ENCODE peak calls at places on chromosomes 13 and 19, in nine cellular contexts. I, S, G, X, U, N, D, W and K are unnamed samples.
A peak's percentile ranks its signal among the peaks of the same experiment; 100 is the strongest.

GRCh38 chr13:76773695-76774094 is 112.5 kb downstream of the KCTD12 start:
- ATAC-seq in I (no peak), S (no peak), G (no peak), X (no peak), U (no peak), N (no peak), D (no peak), W (no peak), K (no peak)

GRCh38 chr19:1974381-1975066 is 33.6 kb downstream of the CSNK1G2 start:
- ATAC-seq in I (no peak), S (no peak), G (no peak), X (no peak), U (no peak), N (no peak), D (no peak), W (no peak), K (no peak)

GRCh38 chr13:36796052-36796451 is 23.0 kb upstream of the RFXAP start:
- ATAC-seq in I (no peak), S (no peak), G (no peak), X (no peak), U (no peak), N (no peak), D (no peak), W (no peak), K (no peak)

GRCh38 chr19:7480975-7481265 is 7.9 kb downstream of the PEX11G start:
- ATAC-seq in I (peak; percentile 41), S (no peak), G (peak; percentile 62), X (peak; percentile 28), U (no peak), N (no peak), D (no peak), W (no peak), K (peak; percentile 26)

GRCh38 chr19:39845172-39845571 is 1.0 kb downstream of the FBL start:
- ATAC-seq in I (no peak), S (no peak), G (no peak), X (no peak), U (no peak), N (no peak), D (no peak), W (no peak), K (no peak)

GRCh38 chr19:21314676-21315075 is 14.5 kb downstream of the ZNF708 start:
- ATAC-seq in I (peak; percentile 15), S (no peak), G (no peak), X (peak; percentile 45), U (peak; percentile 9), N (no peak), D (no peak), W (no peak), K (no peak)

GRCh38 chr19:17834350-17835181 is 13.2 kb downstream of the JAK3 start:
- ATAC-seq in I (no peak), S (no peak), G (no peak), X (no peak), U (no peak), N (peak; percentile 31), D (no peak), W (no peak), K (no peak)

GRCh38 chr19:51076602-51077213 is 6.0 kb downstream of the KLK14 start:
- ATAC-seq in I (no peak), S (no peak), G (no peak), X (no peak), U (no peak), N (no peak), D (no peak), W (no peak), K (no peak)

GRCh38 chr13:50244355-50244912 is 229.2 kb downstream of the KCNRG start:
- ATAC-seq in I (no peak), S (no peak), G (no peak), X (no peak), U (no peak), N (no peak), D (no peak), W (no peak), K (no peak)

GRCh38 chr19:23882493-23882892 is 32.2 kb upstream of the ZNF726 start:
- ATAC-seq in I (no peak), S (no peak), G (no peak), X (no peak), U (no peak), N (no peak), D (no peak), W (no peak), K (no peak)

GRCh38 chr13:32381539-32381938 is 46.4 kb downstream of the N4BP2L1 start:
- ATAC-seq in I (peak; percentile 70), S (no peak), G (peak; percentile 46), X (peak; percentile 59), U (no peak), N (peak; percentile 73), D (peak; percentile 37), W (peak; percentile 56), K (no peak)

GRCh38 chr19:34330116-34330515 is 34.9 kb upstream of the GPI start:
- ATAC-seq in I (no peak), S (no peak), G (no peak), X (no peak), U (no peak), N (no peak), D (no peak), W (no peak), K (no peak)

GRCh38 chr19:42466521-42467436 is 24.0 kb upstream of the CXCL17 start:
- ATAC-seq in I (peak; percentile 36), S (no peak), G (no peak), X (peak; percentile 18), U (no peak), N (no peak), D (no peak), W (no peak), K (no peak)

GRCh38 chr13:109569938-109570711 is 216.3 kb downstream of the IRS2 start:
- ATAC-seq in I (no peak), S (peak; percentile 66), G (no peak), X (no peak), U (peak; percentile 71), N (peak; percentile 76), D (no peak), W (peak; percentile 85), K (no peak)

GRCh38 chr19:17671906-17672305 is 16.2 kb downstream of the UNC13A start:
- ATAC-seq in I (no peak), S (no peak), G (no peak), X (no peak), U (peak; percentile 53), N (no peak), D (no peak), W (no peak), K (no peak)

GRCh38 chr19:49409441-49410029 is 13.7 kb downstream of the PTH2 start:
- ATAC-seq in I (no peak), S (peak; percentile 27), G (peak; percentile 56), X (no peak), U (peak; percentile 44), N (peak; percentile 53), D (peak; percentile 83), W (peak; percentile 61), K (no peak)

GRCh38 chr19:46015080-46015960 is 7.5 kb downstream of the PGLYRP1 start:
- ATAC-seq in I (peak; percentile 65), S (peak; percentile 61), G (peak; percentile 89), X (peak; percentile 86), U (peak; percentile 70), N (peak; percentile 53), D (peak; percentile 66), W (peak; percentile 77), K (peak; percentile 44)

GRCh38 chr19:13887039-13887438 is 10.1 kb downstream of the NANOS3 start:
- ATAC-seq in I (no peak), S (peak; percentile 61), G (no peak), X (no peak), U (peak; percentile 55), N (no peak), D (no peak), W (peak; percentile 71), K (no peak)